ENCODE peak calls at places on chromosomes 3 and 15, in ten cellular contexts. O, T, M, U, X, P, A, J, K and F are unnamed samples.
A peak's percentile ranks its signal among the peaks of the same experiment; 100 is the strongest.

GRCh38 chr3:123584284-123584987 is 417 bp downstream of the HACD2 start:
- DNase-seq in O (peak; percentile 72), T (no peak), M (no peak), U (peak; percentile 54), X (no peak), P (peak; percentile 44), A (peak; percentile 78), J (peak; percentile 31), K (no peak), F (no peak)

GRCh38 chr3:189941679-189942078 is 179.0 kb downstream of the P3H2 start:
- DNase-seq in O (no peak), T (no peak), M (no peak), U (no peak), X (no peak), P (no peak), A (peak; percentile 49), J (peak; percentile 27), K (peak; percentile 79), F (peak; percentile 21)

GRCh38 chr3:25783661-25784512 is 644 bp upstream of the NGLY1 start:
- DNase-seq in O (peak; percentile 73), T (no peak), M (no peak), U (peak; percentile 24), X (no peak), P (peak; percentile 73), A (peak; percentile 66), J (peak; percentile 55), K (peak; percentile 32), F (peak; percentile 29)

GRCh38 chr3:162295323-162295983 is 798.8 kb downstream of the OTOL1 start:
- DNase-seq in O (no peak), T (peak; percentile 23), M (peak; percentile 83), U (no peak), X (peak; percentile 86), P (no peak), A (no peak), J (peak; percentile 78), K (peak; percentile 90), F (peak; percentile 94)

GRCh38 chr15:101179341-101180153 is 72.3 kb downstream of the CHSY1 start:
- DNase-seq in O (peak; percentile 62), T (no peak), M (no peak), U (no peak), X (no peak), P (no peak), A (no peak), J (peak; percentile 35), K (no peak), F (peak; percentile 81)

GRCh38 chr3:121895121-121895520 is 920 bp downstream of the SLC15A2 start:
- DNase-seq in O (no peak), T (no peak), M (no peak), U (no peak), X (no peak), P (no peak), A (peak; percentile 49), J (no peak), K (no peak), F (no peak)

GRCh38 chr3:146431240-146431639 is 38.1 kb downstream of the PLSCR2 start:
- DNase-seq in O (no peak), T (no peak), M (peak; percentile 20), U (no peak), X (no peak), P (no peak), A (no peak), J (peak; percentile 21), K (peak; percentile 5), F (peak; percentile 58)

GRCh38 chr3:146780251-146780650 is 175.1 kb upstream of the PLSCR5 start:
- DNase-seq in O (no peak), T (no peak), M (no peak), U (no peak), X (no peak), P (no peak), A (no peak), J (no peak), K (no peak), F (peak; percentile 27)

GRCh38 chr3:12141350-12141749 is 17.4 kb downstream of the TIMP4 start:
- DNase-seq in O (no peak), T (no peak), M (no peak), U (no peak), X (no peak), P (no peak), A (no peak), J (no peak), K (no peak), F (no peak)

GRCh38 chr3:12142476-12142875 is 16.2 kb downstream of the TIMP4 start:
- DNase-seq in O (no peak), T (no peak), M (no peak), U (no peak), X (no peak), P (no peak), A (no peak), J (no peak), K (no peak), F (no peak)

GRCh38 chr3:12147263-12147780 is 11.4 kb downstream of the TIMP4 start:
- DNase-seq in O (no peak), T (no peak), M (no peak), U (no peak), X (no peak), P (no peak), A (no peak), J (no peak), K (no peak), F (peak; percentile 25)

GRCh38 chr3:12148183-12148940 is 10.3 kb downstream of the TIMP4 start:
- DNase-seq in O (no peak), T (no peak), M (no peak), U (no peak), X (no peak), P (no peak), A (no peak), J (peak; percentile 94), K (no peak), F (peak; percentile 40)

DNA sequence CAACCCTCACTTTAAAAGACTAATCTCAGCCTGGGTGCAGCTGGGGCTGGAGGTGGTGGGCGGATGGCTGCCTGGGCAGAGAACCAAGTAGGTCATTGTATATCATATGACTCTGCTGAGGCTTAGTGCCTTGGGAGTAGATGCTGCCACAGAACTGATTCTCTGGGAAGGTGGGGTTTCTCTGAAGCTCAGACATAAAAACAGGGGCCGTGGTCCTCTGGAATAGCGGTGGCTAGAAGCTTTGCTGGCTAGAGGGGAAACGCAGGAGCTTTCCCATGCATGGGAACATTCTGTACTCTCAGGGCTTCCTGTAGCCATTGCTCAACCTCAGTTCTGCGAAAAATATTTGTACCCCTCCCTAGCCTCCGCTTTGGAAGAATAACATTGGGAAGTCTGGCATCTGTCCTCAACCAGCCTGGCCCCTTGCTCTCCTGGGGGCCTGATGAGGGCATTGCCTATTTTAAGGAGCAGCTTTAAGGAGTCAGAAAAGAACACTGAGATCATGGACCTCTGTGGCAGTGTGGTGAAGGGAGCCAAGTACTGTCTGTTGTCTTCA is 14.7 kb downstream of the TIMP4 start:
- DNase-seq in O (peak; percentile 87), T (no peak), M (peak; percentile 66), U (no peak), X (no peak), P (no peak), A (peak; percentile 31), J (peak; percentile 98), K (peak; percentile 68), F (peak; percentile 87)
- H3K4me3 ChIP-seq in O (no peak overlapping the region), T (no peak overlapping the region), M (no peak overlapping the region), U (no peak overlapping the region), X (no peak overlapping the region), P (no peak overlapping the region), A (no peak overlapping the region), J (no peak overlapping the region), K (no peak overlapping the region), F (no peak overlapping the region)

GRCh38 chr3:21013566-21013965 is 737.4 kb downstream of the ZNF385D start:
- DNase-seq in O (no peak), T (no peak), M (no peak), U (no peak), X (no peak), P (no peak), A (no peak), J (no peak), K (no peak), F (peak; percentile 13)

GRCh38 chr3:21020681-21021080 is 730.3 kb downstream of the ZNF385D start:
- DNase-seq in O (no peak), T (no peak), M (no peak), U (no peak), X (no peak), P (no peak), A (no peak), J (no peak), K (no peak), F (peak; percentile 58)

GRCh38 chr3:21020043-21020442 is 731.0 kb downstream of the ZNF385D start:
- DNase-seq in O (no peak), T (no peak), M (no peak), U (no peak), X (no peak), P (no peak), A (no peak), J (no peak), K (no peak), F (no peak)

DNA sequence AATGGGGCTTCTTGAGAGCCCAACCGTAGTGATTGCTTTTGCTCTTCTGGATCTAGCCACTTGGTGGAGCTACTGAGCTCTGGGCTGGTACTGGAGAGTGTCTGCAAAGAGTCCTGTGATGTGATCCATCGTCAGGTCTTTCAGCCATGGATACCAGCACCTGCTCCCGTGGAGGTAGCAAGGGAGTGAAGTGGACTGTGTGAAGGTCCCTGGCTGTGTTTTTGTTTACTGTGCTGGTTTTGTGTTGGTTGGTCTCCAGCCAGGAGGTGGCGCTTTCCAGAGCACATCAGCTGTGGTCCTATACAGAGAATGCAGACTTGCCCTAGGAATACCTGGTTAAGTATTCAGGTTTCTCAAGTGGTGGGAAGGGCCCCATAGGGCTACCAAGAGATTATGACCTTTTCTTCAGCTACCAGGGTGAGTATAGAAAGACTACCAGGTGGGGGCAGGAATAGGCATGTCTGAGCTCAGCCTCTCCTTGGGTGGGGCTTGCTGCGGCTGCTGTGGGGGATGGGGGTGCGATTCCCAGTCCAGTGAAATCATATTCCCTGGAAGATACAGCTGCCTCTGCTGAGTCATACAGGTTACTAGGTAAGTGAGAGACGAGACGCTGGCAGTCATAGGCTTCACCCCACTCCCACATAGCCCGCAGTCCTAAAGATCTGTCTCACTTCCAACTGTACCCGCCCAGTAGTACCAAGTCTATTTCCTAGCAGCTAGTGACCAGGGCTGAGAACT is 733.7 kb downstream of the ZNF385D start:
- DNase-seq in O (no peak), T (no peak), M (no peak), U (no peak), X (no peak), P (no peak), A (no peak), J (no peak), K (no peak), F (no peak)
- TF ChIP-seq CTCF in O (no peak), T (no peak), M (peak; percentile 7), U (no peak), X (no peak), P (peak; percentile 71), A (no peak), J (peak; percentile 28), K (peak; percentile 35), F (peak; percentile 30)

DNA sequence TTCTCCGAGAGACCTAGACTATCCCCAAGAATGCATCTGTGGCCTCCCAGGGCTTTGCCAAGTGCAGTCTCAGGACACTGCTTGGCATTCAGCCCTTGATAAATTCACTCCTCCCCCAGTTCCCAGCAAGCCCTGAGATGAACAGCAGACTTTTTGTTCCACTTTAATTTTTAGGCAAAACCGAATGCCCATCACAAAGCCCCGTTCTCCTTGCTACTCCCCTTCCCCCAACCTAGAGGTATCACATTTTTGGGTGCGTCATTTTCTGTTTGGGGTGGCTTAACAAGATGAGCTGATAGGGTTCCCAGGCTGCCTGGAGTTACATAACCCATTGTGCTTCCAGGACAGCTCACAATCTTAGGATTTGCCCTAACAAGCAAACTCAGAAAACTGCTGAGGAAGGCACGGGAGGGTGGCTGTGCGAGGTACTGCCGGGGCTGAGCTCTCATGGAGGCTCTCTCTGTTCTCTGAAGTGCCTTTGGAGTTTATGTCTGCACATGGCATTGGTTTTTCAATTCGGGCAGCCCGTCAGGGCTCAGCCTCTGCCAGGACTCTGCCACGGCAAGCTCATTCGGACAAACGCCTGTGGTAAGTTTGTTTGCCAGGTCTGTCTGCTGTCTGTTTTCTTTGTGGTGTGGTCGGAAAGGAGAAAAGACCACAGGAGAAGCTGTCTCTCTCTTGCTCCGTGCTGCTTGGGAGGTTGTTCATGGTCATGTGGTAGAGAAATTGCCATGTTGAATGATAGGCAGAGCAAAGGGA is at the start of gene TRAK1:
- DNase-seq in O (no peak), T (no peak), M (no peak), U (no peak), X (no peak), P (no peak), A (no peak), J (peak; percentile 82), K (no peak), F (peak; percentile 47)
- H3K4me3 ChIP-seq in O (peak within 1 kb of the TSS; percentile 42), T (no peak within 1 kb of the TSS), M (no peak within 1 kb of the TSS), U (peak within 1 kb of the TSS; percentile 64), X (no peak within 1 kb of the TSS), P (no peak within 1 kb of the TSS), A (no peak within 1 kb of the TSS), J (peak within 1 kb of the TSS; percentile 11), K (peak within 1 kb of the TSS; percentile 15), F (peak within 1 kb of the TSS; percentile 35)

DNA sequence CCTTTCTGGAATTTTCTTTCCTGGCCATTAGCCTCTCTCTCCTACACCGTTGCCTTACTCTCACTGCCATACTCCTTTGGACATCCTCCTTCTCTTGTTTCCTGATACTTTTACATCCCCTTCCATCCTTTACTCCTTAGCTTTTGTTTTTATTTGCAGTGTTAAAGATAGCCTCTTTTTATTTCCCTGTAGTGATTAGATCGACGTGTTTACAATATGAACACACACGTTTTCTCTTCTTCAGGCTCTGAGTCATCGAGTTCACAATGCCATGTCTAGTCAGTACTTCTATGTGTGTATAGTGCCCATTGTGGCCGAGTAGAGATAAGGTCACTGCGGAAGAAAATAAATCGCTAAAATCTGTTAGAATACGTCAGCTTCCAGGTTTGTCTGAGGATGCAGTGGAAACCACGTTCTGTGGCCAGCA is 208.5 kb downstream of the LPP start:
- DNase-seq in O (no peak), T (peak; percentile 49), M (no peak), U (no peak), X (peak; percentile 69), P (no peak), A (no peak), J (peak; percentile 94), K (peak; percentile 92), F (peak; percentile 76)
- TF ChIP-seq CTCF in O (no peak), T (no peak), M (no peak), U (no peak), X (peak; percentile 14), P (no peak), A (peak; percentile 24), J (peak; percentile 30), K (peak; percentile 29), F (no peak)